ENCODE peak calls at places on chromosome 22, in four cellular contexts. L is naive thymus-derived CD4-positive, alpha-beta T cell; S is activated T-cell treated with anti-CD3 and anti-CD28 coated beads for 48 hours; M is brain microvascular endothelial cell. I is an unnamed sample.

GRCh38 chr22:26671317-26672059 is 14.1 kb downstream of the MIAT start:
- DNase-seq in S (peak; percentile 58), L (peak; percentile 43), M (no peak), I (peak; percentile 37)

GRCh38 chr22:23504522-23504921 is 75.6 kb downstream of the IGLL1 start:
- DNase-seq in M (no peak), S (no peak), L (no peak), I (no peak)

GRCh38 chr22:36954251-36955014 is 41.0 kb downstream of the CSF2RB start:
- DNase-seq in M (no peak), L (no peak), S (no peak), I (no peak)

GRCh38 chr22:44426981-44427380 is 71.1 kb downstream of the RTL6 start:
- DNase-seq in M (no peak), L (no peak), S (no peak), I (no peak)

GRCh38 chr22:42819412-42820069 is 37.5 kb downstream of the ARFGAP3 start:
- DNase-seq in S (no peak), M (no peak), L (no peak), I (no peak)

GRCh38 chr22:31870890-31871289 is 73.4 kb upstream of the YWHAH start:
- DNase-seq in L (no peak), S (no peak), M (peak; percentile 93), I (no peak)

GRCh38 chr22:27154717-27155116 is 497.3 kb downstream of the MIAT start:
- DNase-seq in M (no peak), L (no peak), S (no peak), I (no peak)

GRCh38 chr22:32695451-32695891 is 106.0 kb upstream of the TIMP3 start:
- DNase-seq in M (peak; percentile 96), S (no peak), L (no peak), I (no peak)

GRCh38 chr22:28813772-28814518 is 13.6 kb upstream of the XBP1 start:
- DNase-seq in M (no peak), S (no peak), L (no peak), I (no peak)

GRCh38 chr22:44668190-44668885 is 33.7 kb upstream of the PRR5 start:
- DNase-seq in L (peak; percentile 58), S (no peak), M (no peak), I (no peak)

GRCh38 chr22:44438481-44439131 is 59.4 kb downstream of the RTL6 start:
- DNase-seq in M (no peak), L (no peak), S (no peak), I (no peak)

GRCh38 chr22:50505776-50506610 is 1.5 kb downstream of the LMF2 start:
- DNase-seq in M (no peak), S (no peak), L (no peak), I (no peak)

GRCh38 chr22:17855891-17856290 is 81.6 kb upstream of the BID start:
- DNase-seq in M (no peak), L (no peak), S (no peak), I (no peak)

GRCh38 chr22:42648368-42649260 is 578 bp downstream of the CYB5R3 start:
- DNase-seq in S (peak; percentile 12), M (no peak), L (no peak), I (no peak)

GRCh38 chr22:25940479-25940878 is 198.5 kb downstream of the MYO18B start:
- DNase-seq in M (no peak), L (no peak), S (no peak), I (no peak)

GRCh38 chr22:24996420-24996952 is 44.0 kb downstream of the KIAA1671 start:
- DNase-seq in L (no peak), M (no peak), S (no peak), I (no peak)

GRCh38 chr22:22089459-22090308 is 107.1 kb upstream of the TOP3B start:
- DNase-seq in S (no peak), M (no peak), L (no peak), I (no peak)

GRCh38 chr22:37050913-37051628 is 471 bp upstream of the KCTD17 start:
- DNase-seq in S (no peak), M (no peak), L (no peak), I (no peak)

GRCh38 chr22:36979016-36979415 is 40.2 kb downstream of the TST start:
- DNase-seq in S (no peak), M (no peak), L (no peak), I (no peak)

GRCh38 chr22:31229402-31230140 is 17.5 kb downstream of the LIMK2 start:
- DNase-seq in S (no peak), M (no peak), L (no peak), I (no peak)

GRCh38 chr22:37043828-37044538 is 7.6 kb upstream of the KCTD17 start:
- DNase-seq in L (no peak), M (no peak), S (peak; percentile 35), I (peak; percentile 86)

GRCh38 chr22:47192651-47193437 is 430.4 kb downstream of the TBC1D22A start:
- DNase-seq in S (peak; percentile 19), L (peak; percentile 3), M (no peak), I (no peak)

GRCh38 chr22:23248583-23248982 is 68.3 kb downstream of the BCR start:
- DNase-seq in M (peak; percentile 26), L (no peak), S (no peak), I (no peak)